ENCODE peak calls at places on chromosomes 3 and 15, in six cellular contexts. Z is body of pancreas; W is ovary; H is CD8-positive, alpha-beta memory T cell; J is stimulated activated naive CD8-positive, alpha-beta T cell treated with anti-CD3 and anti-CD28 coated beads, Interleukin-15, Interleukin-2, amounts not matched to agents 100 U/mL and 50 U/mL, for 24 hours; X is LoVo. E is an unnamed sample.

GRCh38 chr3:187185759-187186158 is 11.5 kb upstream of the RTP1 start:
- DNase-seq in W (no peak), Z (no peak), J (no peak), H (no peak), X (no peak), E (no peak)

GRCh38 chr15:65008989-65009388 is 19.3 kb upstream of the SPG21 start:
- DNase-seq in X (no peak), W (no peak), J (no peak), H (no peak), Z (no peak), E (no peak)

GRCh38 chr3:46845397-46845859 is 17.8 kb downstream of the MYL3 start:
- DNase-seq in X (no peak), J (no peak), W (peak), H (no peak), Z (peak), E (no peak)

GRCh38 chr3:177827517-177828249 is 630.4 kb upstream of the TBL1XR1 start:
- DNase-seq in W (no peak), X (no peak), Z (peak), J (no peak), H (no peak), E (no peak)

GRCh38 chr3:139225551-139225950 is 118.3 kb upstream of the MRPS22 start:
- DNase-seq in W (no peak), J (no peak), Z (no peak), H (no peak), X (peak), E (no peak)

GRCh38 chr15:52100807-52101206 is 11.8 kb downstream of the BCL2L10 start:
- DNase-seq in J (no peak), H (no peak), W (peak), Z (peak), X (peak), E (peak)

GRCh38 chr15:38726187-38726586 is 161.6 kb upstream of the RASGRP1 start:
- DNase-seq in J (no peak), H (no peak), X (no peak), Z (no peak), W (no peak), E (no peak)

GRCh38 chr3:51395493-51396213 is 4.6 kb downstream of the RBM15B start:
- DNase-seq in W (no peak), Z (no peak), J (no peak), X (no peak), H (no peak), E (no peak)

GRCh38 chr15:85750319-85750806 is 44.4 kb downstream of the KLHL25 start:
- DNase-seq in H (no peak), Z (peak), W (peak), J (no peak), X (no peak), E (no peak)

GRCh38 chr3:53845881-53846133 is 412 bp downstream of the CHDH start:
- DNase-seq in X (no peak), Z (no peak), J (no peak), H (no peak), W (no peak), E (no peak)

GRCh38 chr3:59264366-59264765 is 214.5 kb upstream of the CFAP20DC start:
- DNase-seq in H (no peak), X (no peak), J (no peak), W (no peak), Z (no peak), E (no peak)

GRCh38 chr3:24886511-24886910 is 391.9 kb upstream of the THRB start:
- DNase-seq in X (no peak), Z (no peak), H (no peak), W (no peak), J (no peak), E (no peak)

E was measured in right lobe of liver.